ENCODE peak calls at places on chromosomes 5 and 9, in six cellular contexts. E, N, I, Z, R and C are unnamed samples.

GRCh38 chr5:74418709-74419108 is 221.8 kb downstream of the ENC1 start:
- DNase-seq in E (no peak), N (no peak), I (no peak), Z (no peak), R (no peak), C (peak)

GRCh38 chr5:76958976-76959767 is 6.3 kb downstream of the CRHBP start:
- DNase-seq in E (no peak), N (no peak), I (no peak), Z (no peak), R (peak), C (no peak)

GRCh38 chr5:159844267-159844666 is 72.0 kb upstream of the ADRA1B start:
- DNase-seq in E (no peak), N (no peak), I (no peak), Z (no peak), R (no peak), C (no peak)

GRCh38 chr9:81874926-81875325 is 53.3 kb upstream of the SPATA31D4 start:
- DNase-seq in E (no peak), N (no peak), I (no peak), Z (no peak), R (peak), C (no peak)

GRCh38 chr5:178069909-178070308 is 43.4 kb upstream of the N4BP3 start:
- DNase-seq in E (no peak), N (peak), I (no peak), Z (no peak), R (peak), C (no peak)

GRCh38 chr9:134975253-134975652 is 57.5 kb upstream of the FCN1 start:
- DNase-seq in E (no peak), N (no peak), I (no peak), Z (no peak), R (no peak), C (no peak)

GRCh38 chr9:22446589-22446949 is at the start of gene DMRTA1:
- DNase-seq in E (peak), N (peak), I (peak), Z (peak), R (peak), C (peak)

GRCh38 chr5:84985148-84985547 is 600.5 kb upstream of the EDIL3 start:
- DNase-seq in E (no peak), N (no peak), I (no peak), Z (no peak), R (no peak), C (no peak)

GRCh38 chr5:9817819-9818218 is 187.7 kb upstream of the TAS2R1 start:
- DNase-seq in E (no peak), N (no peak), I (no peak), Z (no peak), R (no peak), C (no peak)

GRCh38 chr5:180332051-180332517 is 21.1 kb downstream of the GFPT2 start:
- DNase-seq in E (no peak), N (no peak), I (no peak), Z (peak), R (peak), C (no peak)

GRCh38 chr5:87405472-87406155 is 7.1 kb downstream of the CCNH start:
- DNase-seq in E (no peak), N (no peak), I (no peak), Z (no peak), R (no peak), C (no peak)

GRCh38 chr5:5705010-5705409 is 282.5 kb downstream of the ICE1 start:
- DNase-seq in E (no peak), N (no peak), I (no peak), Z (no peak), R (no peak), C (no peak)

GRCh38 chr5:171419663-171420428 is 399 bp downstream of the FGF18 start:
- DNase-seq in E (no peak), N (peak), I (no peak), Z (no peak), R (peak), C (no peak)

GRCh38 chr5:71475788-71476384 is 20.4 kb downstream of the BDP1 start:
- DNase-seq in E (no peak), N (no peak), I (no peak), Z (no peak), R (peak), C (no peak)

GRCh38 chr9:93575706-93576295 is 583 bp upstream of the PHF2 start:
- DNase-seq in E (peak), N (peak), I (peak), Z (peak), R (peak), C (peak)

GRCh38 chr5:73118331-73119011 is 1.9 kb upstream of the TMEM171 start:
- DNase-seq in E (no peak), N (no peak), I (no peak), Z (no peak), R (no peak), C (peak)

GRCh38 chr5:108321341-108321740 is 60.6 kb downstream of the FBXL17 start:
- DNase-seq in E (no peak), N (no peak), I (no peak), Z (no peak), R (peak), C (no peak)

GRCh38 chr9:81456431-81456970 is 232.8 kb downstream of the TLE1 start:
- DNase-seq in E (no peak), N (no peak), I (no peak), Z (no peak), R (peak), C (no peak)

GRCh38 chr9:29325855-29326254 is 1752.6 kb upstream of the C9orf72 start:
- DNase-seq in E (no peak), N (no peak), I (no peak), Z (no peak), R (no peak), C (no peak)

GRCh38 chr5:154505567-154505966 is 27.5 kb upstream of the HAND1 start:
- DNase-seq in E (no peak), N (no peak), I (no peak), Z (no peak), R (no peak), C (no peak)

GRCh38 chr5:43174586-43174985 is 17.4 kb upstream of the NIM1K start:
- DNase-seq in E (no peak), N (no peak), I (no peak), Z (no peak), R (no peak), C (no peak)

GRCh38 chr9:33465596-33466564 is 7.8 kb downstream of the NOL6 start:
- DNase-seq in E (no peak), N (no peak), I (no peak), Z (no peak), R (no peak), C (no peak)

GRCh38 chr5:142110046-142110531 is 1.5 kb downstream of the NDFIP1 start:
- DNase-seq in E (no peak), N (peak), I (no peak), Z (no peak), R (peak), C (no peak)

GRCh38 chr5:116502616-116503015 is 72.0 kb downstream of the SEMA6A start:
- DNase-seq in E (no peak), N (no peak), I (no peak), Z (no peak), R (peak), C (no peak)

GRCh38 chr5:8606231-8606630 is 737.3 kb downstream of the MTRR start:
- DNase-seq in E (no peak), N (no peak), I (no peak), Z (no peak), R (no peak), C (no peak)

GRCh38 chr5:126918624-126918957 is 111.8 kb downstream of the MARCHF3 start:
- DNase-seq in E (no peak), N (no peak), I (no peak), Z (no peak), R (no peak), C (no peak)

GRCh38 chr5:10194083-10194482 is 55.6 kb downstream of the ATPSCKMT start:
- DNase-seq in E (peak), N (no peak), I (no peak), Z (no peak), R (no peak), C (no peak)

GRCh38 chr5:139708877-139709586 is 60.9 kb downstream of the CXXC5 start:
- DNase-seq in E (no peak), N (peak), I (peak), Z (peak), R (peak), C (peak)

GRCh38 chr5:139710370-139711066 is 62.4 kb downstream of the CXXC5 start:
- DNase-seq in E (peak), N (peak), I (peak), Z (peak), R (peak), C (peak)

GRCh38 chr5:139711852-139712171 is 63.7 kb downstream of the CXXC5 start:
- DNase-seq in E (no peak), N (no peak), I (no peak), Z (peak), R (no peak), C (no peak)

GRCh38 chr5:139709587-139710369 is 61.6 kb downstream of the CXXC5 start:
- DNase-seq in E (no peak), N (no peak), I (peak), Z (peak), R (no peak), C (peak)

DNA sequence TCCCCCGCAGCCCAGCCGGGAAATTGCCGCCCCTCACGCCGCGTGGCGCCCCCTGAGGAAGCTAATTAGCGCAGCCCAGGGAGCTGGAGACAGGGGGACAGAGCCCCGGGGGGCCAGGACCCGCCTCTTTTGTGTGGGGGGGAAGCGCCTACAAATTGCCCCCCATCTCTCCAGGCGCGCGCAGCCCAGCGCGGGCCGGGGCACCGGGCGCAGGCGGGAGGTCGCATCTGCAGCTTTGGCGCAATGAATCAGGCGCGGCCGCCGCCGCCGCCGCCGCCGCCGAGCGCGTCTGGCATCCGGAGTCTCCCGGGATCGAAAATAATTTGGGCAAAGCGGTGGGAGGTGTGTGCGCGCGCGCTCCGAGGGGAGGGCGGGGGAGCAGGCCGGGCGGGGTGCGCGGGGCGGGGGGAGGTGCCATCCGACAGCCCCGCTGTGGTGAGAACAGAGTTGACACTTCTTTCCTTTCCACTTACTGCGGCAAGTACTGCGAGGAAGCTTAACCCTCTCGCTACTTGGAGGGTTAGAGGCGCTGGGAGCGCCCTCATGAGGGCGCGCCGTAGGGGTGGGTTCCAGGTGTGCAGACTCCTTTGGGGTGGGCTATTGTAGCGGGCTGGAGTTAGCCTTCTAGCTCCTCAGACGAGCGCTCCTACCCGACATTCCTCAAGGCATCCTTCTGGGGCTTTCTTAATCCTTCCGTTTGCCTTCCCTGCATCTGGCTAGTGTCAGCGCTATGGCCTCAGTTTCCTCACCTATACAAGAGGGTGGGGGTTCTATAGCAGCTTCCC is 63.1 kb downstream of the CXXC5 start:
- DNase-seq in E (no peak), N (no peak), I (peak), Z (peak), R (peak), C (peak)
- TF ChIP-seq CTCF in E (no peak), N (no peak), I (peak), Z (no peak), R (peak), C (no peak)

DNA sequence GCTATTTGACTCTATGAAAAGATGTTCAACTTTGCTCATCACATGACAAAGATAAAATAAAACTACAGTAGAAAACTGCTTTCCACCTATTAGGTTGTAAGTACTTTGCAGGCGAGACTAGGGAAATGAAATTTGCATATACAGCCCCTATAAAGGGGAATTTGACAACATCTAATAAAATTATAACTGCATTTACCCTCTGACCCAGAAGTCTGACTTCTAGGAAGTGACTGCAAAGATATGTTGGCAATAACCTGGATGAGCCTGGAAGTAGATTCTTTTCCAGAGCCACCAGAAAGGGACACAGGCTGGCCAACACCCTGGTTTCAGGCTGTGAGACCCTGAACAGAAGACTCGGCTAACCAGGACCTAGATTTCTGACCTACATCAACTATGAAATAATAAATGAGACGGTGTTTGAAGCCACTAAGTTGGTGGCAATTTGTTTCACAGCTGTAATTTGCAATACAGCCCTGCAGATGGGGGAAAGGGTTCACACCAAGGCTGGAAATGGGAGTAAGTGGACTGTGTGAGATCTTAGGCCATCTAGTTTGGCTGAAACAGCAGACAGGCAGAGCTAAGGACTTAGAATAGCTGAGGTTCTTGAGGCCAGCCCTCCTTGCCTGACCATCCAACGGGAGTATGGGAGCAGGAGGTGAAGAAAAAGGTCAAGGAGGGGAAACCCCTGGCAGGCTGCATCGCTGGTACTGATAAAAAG is 106.6 kb downstream of the SIL1 start:
- DNase-seq in E (no peak), N (peak), I (no peak), Z (no peak), R (peak), C (no peak)
- TF ChIP-seq CTCF in E (no peak), N (peak), I (peak), Z (no peak), R (peak), C (no peak)

DNA sequence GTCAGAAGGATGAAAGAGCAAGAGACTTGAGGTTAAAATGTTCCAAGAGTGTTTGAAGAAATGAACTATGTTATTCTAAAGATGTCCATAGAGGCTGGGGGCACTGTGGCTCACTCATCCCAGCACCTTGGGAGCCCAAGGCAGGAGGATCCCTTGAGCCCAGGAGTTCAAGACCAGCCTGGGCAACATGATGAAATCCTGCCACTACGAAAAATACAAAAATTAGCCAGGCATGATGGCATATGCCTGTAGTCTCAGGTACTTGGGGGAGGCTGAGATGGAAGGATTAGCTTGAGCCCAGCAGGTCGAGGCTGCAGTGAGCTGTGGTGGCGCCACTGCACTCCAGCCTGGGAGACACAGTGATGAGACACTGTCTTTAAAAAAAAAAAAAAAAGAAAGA is 2.7 kb downstream of the AOPEP start:
- DNase-seq in E (no peak), N (no peak), I (no peak), Z (no peak), R (no peak), C (no peak)
- TF ChIP-seq CTCF in E (no peak), N (no peak), I (no peak), Z (no peak), R (no peak), C (no peak)

GRCh38 chr5:33894566-33894965 is 2.8 kb upstream of the ADAMTS12 start:
- DNase-seq in E (no peak), N (no peak), I (no peak), Z (no peak), R (no peak), C (no peak)

GRCh38 chr5:33890633-33891032 is 1.2 kb downstream of the ADAMTS12 start:
- DNase-seq in E (no peak), N (no peak), I (no peak), Z (no peak), R (peak), C (no peak)

GRCh38 chr5:33891731-33892418 is at the start of gene ADAMTS12:
- DNase-seq in E (peak), N (peak), I (peak), Z (peak), R (peak), C (peak)

GRCh38 chr5:33890147-33890546 is 1.6 kb downstream of the ADAMTS12 start:
- DNase-seq in E (no peak), N (no peak), I (no peak), Z (no peak), R (peak), C (no peak)

GRCh38 chr5:33892419-33893151 is 795 bp upstream of the ADAMTS12 start:
- DNase-seq in E (no peak), N (peak), I (peak), Z (peak), R (peak), C (no peak)
- TF ChIP-seq CTCF in E (no peak), N (no peak), I (no peak), Z (no peak), R (no peak), C (no peak)

GRCh38 chr9:136050706-136051567 is 44.2 kb downstream of the NACC2 start:
- DNase-seq in E (no peak), N (no peak), I (no peak), Z (peak), R (peak), C (peak)
- TF ChIP-seq CTCF in E (no peak), N (no peak), I (no peak), Z (no peak), R (no peak), C (no peak)

DNA sequence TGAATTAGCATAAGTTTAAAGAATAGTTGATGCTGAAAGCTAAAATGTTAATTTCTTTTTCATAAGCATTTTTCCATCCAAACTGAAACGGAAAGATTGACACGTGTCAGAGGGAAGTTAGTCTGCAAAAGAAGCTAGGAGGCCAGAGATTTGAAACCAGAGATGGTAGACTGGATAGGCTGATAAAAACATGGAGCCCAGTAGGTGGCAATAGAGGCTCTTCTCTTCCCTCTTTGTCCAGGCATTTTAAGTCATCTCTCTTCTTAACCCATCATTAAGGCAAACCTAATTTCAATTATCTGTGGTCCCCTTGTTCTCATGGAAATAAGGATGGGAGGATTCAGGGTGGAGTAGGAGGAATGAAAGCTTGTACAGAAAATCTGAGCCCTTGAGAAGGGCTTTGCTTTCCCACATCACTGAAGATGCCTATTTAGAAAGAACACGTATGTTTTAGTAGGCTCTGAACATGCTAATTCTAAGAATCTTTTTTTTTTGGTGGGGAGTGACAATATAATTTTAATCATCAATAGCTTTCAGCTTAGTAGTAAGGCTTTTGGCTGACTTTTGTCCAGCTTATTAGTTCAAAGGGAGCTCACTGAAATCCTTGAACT is 66.5 kb downstream of the ZNF474 start:
- DNase-seq in E (no peak), N (peak), I (no peak), Z (no peak), R (peak), C (no peak)
- TF ChIP-seq CTCF in E (peak), N (peak), I (peak), Z (peak), R (peak), C (no peak)

GRCh38 chr9:15966471-15966870 is 413.6 kb downstream of the CCDC171 start:
- DNase-seq in E (no peak), N (no peak), I (no peak), Z (no peak), R (no peak), C (no peak)

GRCh38 chr9:15961217-15961616 is 408.4 kb downstream of the CCDC171 start:
- DNase-seq in E (no peak), N (no peak), I (no peak), Z (no peak), R (peak), C (no peak)

GRCh38 chr9:15972760-15973159 is 419.9 kb downstream of the CCDC171 start:
- DNase-seq in E (no peak), N (no peak), I (no peak), Z (no peak), R (no peak), C (no peak)

GRCh38 chr9:15965246-15965745 is 412.5 kb downstream of the CCDC171 start:
- DNase-seq in E (no peak), N (no peak), I (no peak), Z (no peak), R (peak), C (no peak)

DNA sequence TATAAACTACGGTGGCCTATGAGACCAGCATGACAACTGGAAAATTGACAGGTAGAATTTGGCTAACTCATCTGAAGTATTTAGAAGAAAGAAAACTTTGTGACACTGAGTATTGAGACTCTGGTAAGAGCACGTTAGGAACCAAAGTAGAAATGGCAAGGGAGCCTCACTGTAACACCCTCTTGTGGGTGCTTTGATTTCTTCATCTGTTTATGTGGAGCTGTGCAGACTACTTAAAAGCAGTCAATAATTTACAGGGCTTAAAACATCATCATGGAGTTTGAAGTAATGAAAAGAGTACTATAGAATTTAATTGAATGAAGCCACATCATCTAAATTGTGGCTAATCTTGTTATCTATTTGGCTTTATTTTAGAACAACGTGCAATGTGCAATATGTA is 414.2 kb downstream of the CCDC171 start:
- DNase-seq in E (no peak), N (no peak), I (no peak), Z (no peak), R (no peak), C (no peak)
- TF ChIP-seq CTCF in E (no peak), N (no peak), I (no peak), Z (no peak), R (no peak), C (no peak)